ENCODE peak calls at places on chromosomes 6 and 20, in four cellular contexts. V is left lung; L is effector memory CD4-positive, alpha-beta T cell; M is right lobe of liver. R is an unnamed sample. For H3K27me3, the result is how much of the 10 kb centered on the place peaks cover.

GRCh38 chr20:25485872-25486271 is 78.4 kb downstream of the GINS1 start:
- DNase-seq in L (no peak), M (no peak), V (no peak), R (no peak)

GRCh38 chr6:56361812-56362211 is 114.4 kb upstream of the COL21A1 start:
- DNase-seq in V (no peak), L (no peak), M (peak), R (no peak)

GRCh38 chr6:84643778-84644177 is 120.6 kb downstream of the TBX18 start:
- DNase-seq in M (no peak), V (no peak), L (no peak), R (peak)

GRCh38 chr6:24658573-24659511 is 7.9 kb downstream of the TDP2 start:
- DNase-seq in L (no peak), V (no peak), M (no peak), R (peak)

GRCh38 chr6:44271406-44271723 is 1.1 kb downstream of the TMEM151B start:
- DNase-seq in L (no peak), V (no peak), M (peak), R (no peak)

GRCh38 chr6:150263765-150264415 is 104.9 kb upstream of the IYD start:
- DNase-seq in L (no peak), V (no peak), M (no peak), R (no peak)

GRCh38 chr6:170575250-170575649 is 9.2 kb downstream of the PDCD2 start:
- DNase-seq in L (no peak), M (no peak), V (no peak), R (peak)

GRCh38 chr6:28105286-28105685 is 19.1 kb upstream of the ZSCAN16 start:
- DNase-seq in V (no peak), L (no peak), M (no peak), R (peak)

GRCh38 chr20:48523191-48523757 is 304.5 kb downstream of the PREX1 start:
- DNase-seq in V (no peak), M (no peak), L (no peak), R (peak)

GRCh38 chr6:99151634-99152344 is 197.7 kb downstream of the FAXC start:
- DNase-seq in L (no peak), M (no peak), V (no peak), R (peak)

GRCh38 chr6:151391471-151392428 is at the start of gene ZBTB2:
- DNase-seq in M (peak), V (peak), L (peak), R (peak)

GRCh38 chr6:154606457-154606856 is 96.0 kb upstream of the CNKSR3 start:
- DNase-seq in M (no peak), L (peak), V (no peak), R (peak)

GRCh38 chr6:20117474-20117873 is 94.8 kb downstream of the MBOAT1 start:
- DNase-seq in M (no peak), V (no peak), L (no peak), R (peak)

GRCh38 chr6:84417261-84417660 is 189.8 kb upstream of the CEP162 start:
- DNase-seq in M (no peak), L (no peak), V (no peak), R (peak)

GRCh38 chr20:38499366-38499765 is 26.7 kb downstream of the RALGAPB start:
- DNase-seq in M (no peak), L (no peak), V (no peak), R (no peak)

GRCh38 chr6:167094820-167095637 is 27.9 kb upstream of the CCR6 start:
- DNase-seq in L (no peak), M (no peak), V (no peak), R (no peak)

GRCh38 chr20:30487947-30488926 is 769.2 kb upstream of the DEFB115 start:
- DNase-seq in V (peak), L (no peak), M (peak), R (no peak)

GRCh38 chr6:5968817-5969726 is 37.7 kb downstream of the NRN1 start:
- DNase-seq in M (no peak), L (no peak), V (peak), R (peak)

GRCh38 chr6:149899926-149900619 is 2.2 kb upstream of the RAET1E start:
- DNase-seq in M (no peak), V (no peak), L (no peak), R (no peak)

GRCh38 chr6:52103661-52104060 is 16.2 kb upstream of the PKHD1 start:
- DNase-seq in M (no peak), V (no peak), L (no peak), R (no peak)

GRCh38 chr6:56009620-56010019 is 134.2 kb upstream of the BMP5 start:
- DNase-seq in M (no peak), L (no peak), V (no peak), R (no peak)

GRCh38 chr20:19492937-19493336 is 265.1 kb upstream of the RIN2 start:
- DNase-seq in V (no peak), L (no peak), M (no peak), R (no peak)

GRCh38 chr6:84774174-84775158 is 10.1 kb upstream of the TBX18 start:
- DNase-seq in M (peak), L (no peak), V (peak), R (peak)

GRCh38 chr6:118644007-118644406 is 7.4 kb downstream of the CEP85L start:
- DNase-seq in L (no peak), V (no peak), M (no peak), R (no peak)

GRCh38 chr6:81241717-81242116 is 510.8 kb downstream of the TENT5A start:
- DNase-seq in L (no peak), M (no peak), V (no peak), R (peak)

GRCh38 chr20:44206132-44206531 is 4.4 kb downstream of the OSER1 start:
- DNase-seq in M (no peak), L (no peak), V (no peak), R (no peak)

GRCh38 chr6:151325075-151326050 is 66.0 kb downstream of the ZBTB2 start:
- DNase-seq in M (peak), V (peak), L (no peak), R (peak)

GRCh38 chr6:53032853-53033252 is 32.4 kb upstream of the FBXO9 start:
- DNase-seq in L (no peak), V (no peak), M (no peak), R (no peak)

GRCh38 chr6:73523434-73524123 is 2.7 kb upstream of the EEF1A1 start:
- DNase-seq in V (peak), M (peak), L (peak), R (peak)

GRCh38 chr6:142954844-142955243 is 9.9 kb upstream of the HIVEP2 start:
- DNase-seq in M (no peak), L (no peak), V (no peak), R (no peak)

GRCh38 chr6:125597411-125598253 is 151.8 kb upstream of the HEY2 start:
- DNase-seq in V (no peak), L (no peak), M (no peak), R (peak)

GRCh38 chr20:1568166-1568490 is 10.6 kb upstream of the SIRPD start:
- DNase-seq in V (no peak), M (no peak), L (no peak), R (peak)

GRCh38 chr20:48025661-48026060 is 240.4 kb upstream of the SULF2 start:
- DNase-seq in L (no peak), M (no peak), V (no peak), R (no peak)

GRCh38 chr20:5806457-5807263 is 56.5 kb downstream of the SHLD1 start:
- DNase-seq in M (no peak), L (no peak), V (no peak), R (no peak)

GRCh38 chr6:39550191-39550590 is 175.0 kb downstream of the KIF6 start:
- DNase-seq in V (no peak), L (no peak), M (no peak), R (no peak)

DNA sequence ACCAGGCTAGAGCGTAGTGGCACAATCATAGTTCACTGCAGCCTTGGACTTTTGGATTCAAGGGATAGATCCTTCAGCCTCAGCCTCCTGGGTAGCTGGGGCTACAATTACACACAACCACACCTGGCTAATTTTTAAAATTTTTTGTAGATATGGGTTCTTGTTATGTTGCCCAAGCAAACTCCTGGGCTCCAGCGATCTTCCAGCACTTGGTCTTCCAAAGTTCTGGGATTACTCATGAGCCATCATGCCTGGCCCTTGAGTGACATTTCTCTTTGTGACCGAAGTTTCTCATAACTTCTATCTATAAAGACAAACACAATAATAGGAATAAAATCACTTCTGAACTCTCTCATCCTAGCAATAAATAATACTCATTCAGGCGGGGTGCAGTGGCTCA is 26.1 kb upstream of the GMPR start:
- DNase-seq in L (no peak), M (no peak), V (no peak), R (no peak)
- H3K27me3 ChIP-seq in L (under half), M (under half), V (under half), R (under half)

GRCh38 chr6:45505470-45505869 is 127.7 kb upstream of the SUPT3H start:
- DNase-seq in L (no peak), M (no peak), V (no peak), R (no peak)
- H3K27me3 ChIP-seq in L (under half), M (under half), V (under half), R (under half)

GRCh38 chr6:37588745-37589139 is 89.0 kb upstream of the CCDC167 start:
- DNase-seq in V (no peak), L (no peak), M (no peak), R (no peak)

GRCh38 chr6:37589198-37589597 is 89.5 kb upstream of the CCDC167 start:
- DNase-seq in M (no peak), V (no peak), L (no peak), R (no peak)

GRCh38 chr6:37585937-37586336 is 86.2 kb upstream of the CCDC167 start:
- DNase-seq in V (no peak), M (peak), L (no peak), R (no peak)

GRCh38 chr6:37585523-37585905 is 85.8 kb upstream of the CCDC167 start:
- DNase-seq in V (no peak), L (no peak), M (no peak), R (no peak)

DNA sequence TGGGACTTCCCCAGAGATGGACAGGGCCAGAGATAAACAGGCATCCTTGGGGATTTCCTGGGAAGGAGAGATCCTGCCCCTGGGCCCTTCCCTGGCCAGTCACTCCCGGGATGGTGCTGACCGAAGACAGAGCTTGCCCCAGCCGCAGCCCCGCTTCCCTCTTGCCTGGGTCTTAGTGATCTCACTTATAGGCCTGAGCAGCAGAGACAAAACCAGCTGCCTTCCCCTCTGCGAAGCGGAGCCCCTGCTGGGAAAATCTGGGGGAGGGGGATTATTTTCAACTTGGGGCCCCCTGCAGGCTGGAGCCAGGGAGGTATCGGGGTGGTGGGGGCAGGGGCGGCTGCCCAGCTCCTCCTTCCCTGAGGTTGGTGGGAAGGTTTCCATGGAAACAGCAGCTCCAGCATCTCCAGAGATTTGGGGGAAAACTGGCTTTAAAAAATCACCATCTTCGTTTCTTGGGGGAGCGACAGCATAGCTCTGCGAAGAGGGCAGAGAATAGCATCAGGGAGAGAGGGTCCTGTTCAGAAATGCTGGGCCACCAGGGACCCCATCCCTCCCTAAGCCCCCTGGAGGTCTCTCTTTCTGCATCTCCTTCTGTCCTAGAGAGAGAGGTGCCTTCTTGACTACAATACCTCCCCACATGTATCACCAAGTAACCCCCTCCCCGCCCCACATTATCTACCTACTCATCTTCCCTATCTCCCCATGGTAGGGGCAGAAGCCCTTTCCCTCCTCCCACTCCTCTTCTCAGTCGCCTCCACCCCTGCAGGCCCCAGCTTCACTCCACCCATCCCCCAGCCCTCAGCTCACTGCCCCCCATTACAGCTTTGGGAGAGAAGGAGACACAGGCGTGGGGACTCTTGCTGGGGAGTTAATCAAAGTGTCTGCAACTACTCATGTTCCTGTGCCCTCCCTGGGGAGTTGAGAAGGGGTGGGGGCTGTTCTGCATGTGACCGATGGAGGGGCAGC is 88.4 kb upstream of the CCDC167 start:
- DNase-seq in V (peak), L (no peak), M (peak), R (no peak)
- H3K27me3 ChIP-seq in V (under half), L (under half), M (under half), R (under half)

GRCh38 chr6:36745283-36745682 is 47.7 kb downstream of the RAB44 start:
- DNase-seq in V (no peak), M (no peak), L (no peak), R (no peak)

GRCh38 chr6:36743032-36743431 is 45.4 kb downstream of the RAB44 start:
- DNase-seq in L (no peak), V (no peak), M (no peak), R (no peak)

GRCh38 chr6:36745836-36746235 is 48.2 kb downstream of the RAB44 start:
- DNase-seq in L (no peak), M (no peak), V (no peak), R (peak)

GRCh38 chr6:36743538-36744441 is 46.2 kb downstream of the RAB44 start:
- DNase-seq in L (no peak), M (no peak), V (peak), R (peak)

GRCh38 chr6:36746251-36746650 is 48.6 kb downstream of the RAB44 start:
- DNase-seq in M (no peak), L (no peak), V (no peak), R (no peak)
- H3K27me3 ChIP-seq in M (under half), L (under half), V (under half), R (under half)

DNA sequence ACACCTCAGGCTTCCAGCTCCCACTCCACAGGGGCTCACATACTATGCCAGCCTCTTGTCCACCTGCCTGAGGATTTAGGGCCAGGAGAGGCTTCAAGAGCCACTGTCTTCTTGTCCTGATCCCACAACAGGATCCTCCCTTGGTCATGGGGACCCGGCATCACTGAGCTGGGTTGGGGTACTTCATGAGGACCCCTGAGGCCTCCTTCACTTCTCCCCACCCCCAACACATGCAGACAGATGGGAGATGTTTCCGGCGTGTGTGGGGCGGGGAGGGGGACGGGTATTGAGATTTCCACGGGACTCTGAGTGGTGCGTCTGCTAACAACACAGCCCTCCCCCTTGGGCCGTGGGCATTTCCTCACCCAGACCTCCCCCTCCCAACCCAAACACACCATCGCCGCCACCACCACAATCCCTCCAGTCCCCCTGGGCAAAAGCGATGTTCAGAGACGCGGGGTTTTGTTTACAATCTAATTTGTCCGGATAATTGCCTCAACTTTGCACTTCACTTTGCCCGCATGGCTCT is 943 bp upstream of the FOXP4 start:
- DNase-seq in L (no peak), V (no peak), M (no peak), R (no peak)
- H3K27me3 ChIP-seq in L (under half), V (half or more), M (under half), R (under half)

GRCh38 chr20:3239026-3239866 is at the start of gene SLC4A11:
- DNase-seq in V (peak), L (no peak), M (no peak), R (peak)
- H3K27me3 ChIP-seq in V (half or more), L (under half), M (under half), R (under half)

GRCh38 chr20:61927193-61927825 is 138.4 kb downstream of the TAF4 start:
- DNase-seq in V (peak), L (no peak), M (peak), R (no peak)
- H3K27me3 ChIP-seq in V (under half), L (under half), M (under half), R (under half)

DNA sequence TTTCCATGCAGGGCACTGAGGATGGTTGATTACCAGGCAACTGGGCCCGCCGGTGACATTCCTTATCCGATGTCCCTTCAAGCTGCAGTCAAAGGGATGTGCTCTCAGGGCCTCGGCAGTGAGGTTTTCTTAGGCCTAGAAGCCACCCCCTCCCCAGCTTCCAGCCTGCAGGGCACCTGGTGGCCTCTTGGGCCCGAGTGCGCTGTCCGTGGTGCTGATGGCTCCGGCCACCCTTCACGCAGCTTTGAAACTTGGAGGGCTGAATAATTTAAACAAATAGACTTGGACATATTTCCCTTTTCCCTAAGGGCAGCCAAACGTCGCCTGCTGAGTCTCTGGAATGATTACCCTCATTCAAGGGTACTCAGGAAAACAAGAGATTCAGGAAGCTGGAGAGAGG is 8.9 kb upstream of the MLN start:
- DNase-seq in V (no peak), M (no peak), L (no peak), R (peak)
- H3K27me3 ChIP-seq in V (half or more), M (under half), L (under half), R (under half)

GRCh38 chr6:1495344-1495743 is 106.0 kb downstream of the FOXF2 start:
- DNase-seq in L (no peak), V (no peak), M (no peak), R (no peak)

GRCh38 chr6:1487239-1487638 is 97.9 kb downstream of the FOXF2 start:
- DNase-seq in L (no peak), V (no peak), M (no peak), R (no peak)

GRCh38 chr6:1494671-1495070 is 105.3 kb downstream of the FOXF2 start:
- DNase-seq in M (no peak), V (no peak), L (no peak), R (no peak)

GRCh38 chr6:1491920-1492319 is 102.5 kb downstream of the FOXF2 start:
- DNase-seq in M (no peak), V (no peak), L (no peak), R (no peak)

GRCh38 chr6:1491025-1491424 is 101.6 kb downstream of the FOXF2 start:
- DNase-seq in V (no peak), L (no peak), M (no peak), R (no peak)
- H3K27me3 ChIP-seq in V (under half), L (under half), M (under half), R (under half)

GRCh38 chr6:1597121-1597744 is 12.5 kb upstream of the FOXC1 start:
- DNase-seq in L (no peak), M (no peak), V (no peak), R (no peak)
- H3K27me3 ChIP-seq in L (under half), M (under half), V (half or more), R (under half)